ENCODE peak calls at places on chromosomes 16 and 17, in nine cellular contexts. Q is globus pallidus; M is activated CD8-positive, alpha-beta memory T cell treated with anti-CD3 and anti-CD28 coated beads for 48 hours; Y is activated T-helper 1 cell treated with anti-CD3 and anti-CD28 coated beads, Interleukin-2, amount 50 U/mL, for 16 hours; P is progenitor cell of endocrine pancreas; V is ACHN; F is KBM-7; W is stimulated activated CD8-positive, alpha-beta memory T cell treated with anti-CD3 and anti-CD28 coated beads, Interleukin-2, amount 100 ng/mL, for 1 hour; E is NCI-H2029 treated with DMSO at 0.1 percent for 48 hours. L is an unnamed sample.

GRCh38 chr17:67379251-67379630 is 2.2 kb downstream of the PITPNC1 start:
- DNase-seq in Q (peak; percentile 20), M (no peak), Y (no peak), P (no peak), V (no peak), F (no peak), W (no peak), E (no peak), L (no peak)

GRCh38 chr16:84237994-84238750 is 1.6 kb downstream of the KCNG4 start:
- DNase-seq in Q (no peak), M (no peak), Y (no peak), P (no peak), V (no peak), F (no peak), W (no peak), E (no peak), L (no peak)

GRCh38 chr16:3012246-3012645 is 477 bp upstream of the CLDN9 start:
- DNase-seq in Q (no peak), M (no peak), Y (no peak), P (no peak), V (no peak), F (no peak), W (no peak), E (peak; percentile 22), L (no peak)

GRCh38 chr17:81489012-81489968 is 23.3 kb downstream of the ACTG1 start:
- DNase-seq in Q (no peak), M (no peak), Y (no peak), P (no peak), V (no peak), F (no peak), W (no peak), E (no peak), L (no peak)

GRCh38 chr17:81254955-81255717 is 16.0 kb downstream of the NDUFAF8 start:
- DNase-seq in Q (peak; percentile 51), M (no peak), Y (no peak), P (peak; percentile 53), V (peak; percentile 91), F (no peak), W (no peak), E (peak; percentile 17), L (no peak)

GRCh38 chr16:48029768-48030167 is 126.0 kb downstream of the ABCC12 start:
- DNase-seq in Q (no peak), M (no peak), Y (no peak), P (no peak), V (no peak), F (no peak), W (no peak), E (no peak), L (no peak)

GRCh38 chr16:83622010-83622409 is 185.8 kb upstream of the HSBP1 start:
- DNase-seq in Q (no peak), M (no peak), Y (no peak), P (no peak), V (no peak), F (no peak), W (no peak), E (no peak), L (no peak)

GRCh38 chr16:2026461-2027023 is at the start of gene NHERF2:
- DNase-seq in Q (no peak), M (no peak), Y (no peak), P (no peak), V (peak; percentile 41), F (no peak), W (no peak), E (no peak), L (peak; percentile 32)

GRCh38 chr17:44349553-44350070 is 4.5 kb downstream of the GRN start:
- DNase-seq in Q (no peak), M (no peak), Y (no peak), P (no peak), V (no peak), F (no peak), W (no peak), E (no peak), L (no peak)

GRCh38 chr16:68717684-68718083 is 19.4 kb upstream of the CDH1 start:
- DNase-seq in Q (no peak), M (no peak), Y (no peak), P (no peak), V (no peak), F (no peak), W (no peak), E (no peak), L (no peak)

GRCh38 chr16:3609895-3610697 is 1.3 kb downstream of the SLX4 start:
- DNase-seq in Q (no peak), M (no peak), Y (no peak), P (no peak), V (no peak), F (peak; percentile 65), W (no peak), E (no peak), L (no peak)

GRCh38 chr17:64306850-64307463 is 43.9 kb upstream of the TEX2 start:
- DNase-seq in Q (peak; percentile 57), M (no peak), Y (peak; percentile 49), P (peak; percentile 42), V (peak; percentile 62), F (peak; percentile 75), W (peak; percentile 48), E (no peak), L (peak; percentile 77)

GRCh38 chr16:67915831-67916723 is 15.6 kb downstream of the CTRL start:
- DNase-seq in Q (no peak), M (no peak), Y (no peak), P (no peak), V (no peak), F (no peak), W (no peak), E (peak; percentile 43), L (no peak)

GRCh38 chr17:17849147-17849820 is 12.5 kb upstream of the SREBF1 start:
- DNase-seq in Q (peak; percentile 63), M (peak; percentile 71), Y (peak; percentile 28), P (no peak), V (no peak), F (peak; percentile 90), W (peak; percentile 66), E (no peak), L (no peak)

GRCh38 chr17:59220328-59221158 is at the start of gene GDPD1:
- DNase-seq in Q (peak; percentile 95), M (peak; percentile 92), Y (peak; percentile 94), P (peak; percentile 96), V (peak; percentile 96), F (peak; percentile 97), W (peak; percentile 93), E (peak; percentile 76), L (peak; percentile 98)

GRCh38 chr16:3880623-3881498 is at the start of gene CREBBP:
- DNase-seq in Q (peak; percentile 89), M (peak; percentile 60), Y (peak; percentile 70), P (peak; percentile 83), V (peak; percentile 93), F (peak; percentile 69), W (peak; percentile 73), E (peak; percentile 18), L (peak; percentile 94)

GRCh38 chr16:89922884-89923639 is at the start of gene TUBB3:
- DNase-seq in Q (peak; percentile 53), M (no peak), Y (no peak), P (peak; percentile 66), V (peak; percentile 91), F (peak; percentile 75), W (no peak), E (no peak), L (peak; percentile 45)

L was measured in MM.1S.